ENCODE peak calls at places on chromosomes 12 and 14, in ten cellular contexts. One of them, this sample, is unnamed.
A peak's percentile ranks its signal among the peaks of the same experiment; 100 is the strongest.

GRCh38 chr12:107600596-107601144 is 84.9 kb upstream of the PWP1 start:
- DNase-seq in HFF-Myc: no peak
- DNase-seq in T follicular helper cell: no peak
- DNase-seq in aorta: no peak
- DNase-seq in Right ventricle myocardium superior: no peak
- DNase-seq in MM.1S: no peak
- DNase-seq in A549: no peak
- DNase-seq in astrocyte of the spinal cord: no peak
- DNase-seq in stimulated activated CD4-positive, alpha-beta T cell treated with anti-CD3 and anti-CD28 coated beads, Interleukin-4, amount 100 ng/mL, for 24 hours: no peak
- DNase-seq in ACHN: no peak
- DNase-seq in this sample: no peak

GRCh38 chr14:85308531-85309300 is 221.2 kb upstream of the FLRT2 start:
- DNase-seq in HFF-Myc: no peak
- DNase-seq in T follicular helper cell: no peak
- DNase-seq in aorta: no peak
- DNase-seq in Right ventricle myocardium superior: no peak
- DNase-seq in MM.1S: no peak
- DNase-seq in A549: no peak
- DNase-seq in astrocyte of the spinal cord: peak; percentile 15
- DNase-seq in stimulated activated CD4-positive, alpha-beta T cell treated with anti-CD3 and anti-CD28 coated beads, Interleukin-4, amount 100 ng/mL, for 24 hours: no peak
- DNase-seq in ACHN: no peak
- DNase-seq in this sample: peak; percentile 57

GRCh38 chr12:113676547-113676946 is 204.9 kb upstream of the LHX5 start:
- DNase-seq in HFF-Myc: no peak
- DNase-seq in T follicular helper cell: no peak
- DNase-seq in aorta: no peak
- DNase-seq in Right ventricle myocardium superior: no peak
- DNase-seq in MM.1S: no peak
- DNase-seq in A549: no peak
- DNase-seq in astrocyte of the spinal cord: no peak
- DNase-seq in stimulated activated CD4-positive, alpha-beta T cell treated with anti-CD3 and anti-CD28 coated beads, Interleukin-4, amount 100 ng/mL, for 24 hours: no peak
- DNase-seq in ACHN: no peak
- DNase-seq in this sample: no peak

GRCh38 chr12:25071366-25071765 is 122.5 kb upstream of the BCAT1 start:
- DNase-seq in HFF-Myc: no peak
- DNase-seq in T follicular helper cell: no peak
- DNase-seq in aorta: no peak
- DNase-seq in Right ventricle myocardium superior: no peak
- DNase-seq in MM.1S: no peak
- DNase-seq in A549: no peak
- DNase-seq in astrocyte of the spinal cord: no peak
- DNase-seq in stimulated activated CD4-positive, alpha-beta T cell treated with anti-CD3 and anti-CD28 coated beads, Interleukin-4, amount 100 ng/mL, for 24 hours: no peak
- DNase-seq in ACHN: no peak
- DNase-seq in this sample: no peak

GRCh38 chr14:61269321-61270083 is 11.6 kb downstream of the TMEM30B start:
- DNase-seq in HFF-Myc: peak; percentile 77
- DNase-seq in T follicular helper cell: peak; percentile 60
- DNase-seq in aorta: peak; percentile 85
- DNase-seq in Right ventricle myocardium superior: peak; percentile 66
- DNase-seq in MM.1S: peak; percentile 62
- DNase-seq in A549: peak; percentile 77
- DNase-seq in astrocyte of the spinal cord: peak; percentile 73
- DNase-seq in stimulated activated CD4-positive, alpha-beta T cell treated with anti-CD3 and anti-CD28 coated beads, Interleukin-4, amount 100 ng/mL, for 24 hours: peak; percentile 80
- DNase-seq in ACHN: peak; percentile 74
- DNase-seq in this sample: peak; percentile 80

GRCh38 chr12:57192920-57193319 is 23.7 kb upstream of the NXPH4 start:
- DNase-seq in HFF-Myc: no peak
- DNase-seq in T follicular helper cell: no peak
- DNase-seq in aorta: no peak
- DNase-seq in Right ventricle myocardium superior: no peak
- DNase-seq in MM.1S: no peak
- DNase-seq in A549: no peak
- DNase-seq in astrocyte of the spinal cord: no peak
- DNase-seq in stimulated activated CD4-positive, alpha-beta T cell treated with anti-CD3 and anti-CD28 coated beads, Interleukin-4, amount 100 ng/mL, for 24 hours: no peak
- DNase-seq in ACHN: no peak
- DNase-seq in this sample: no peak

GRCh38 chr12:56084958-56085543 is 5.1 kb downstream of the ERBB3 start:
- DNase-seq in HFF-Myc: no peak
- DNase-seq in T follicular helper cell: no peak
- DNase-seq in aorta: no peak
- DNase-seq in Right ventricle myocardium superior: no peak
- DNase-seq in MM.1S: no peak
- DNase-seq in A549: peak; percentile 53
- DNase-seq in astrocyte of the spinal cord: no peak
- DNase-seq in stimulated activated CD4-positive, alpha-beta T cell treated with anti-CD3 and anti-CD28 coated beads, Interleukin-4, amount 100 ng/mL, for 24 hours: no peak
- DNase-seq in ACHN: peak; percentile 54
- DNase-seq in this sample: no peak

GRCh38 chr14:93949511-93950075 is 22.4 kb downstream of the FAM181A start:
- DNase-seq in HFF-Myc: no peak
- DNase-seq in T follicular helper cell: no peak
- DNase-seq in aorta: no peak
- DNase-seq in Right ventricle myocardium superior: no peak
- DNase-seq in MM.1S: no peak
- DNase-seq in A549: no peak
- DNase-seq in astrocyte of the spinal cord: peak; percentile 62
- DNase-seq in stimulated activated CD4-positive, alpha-beta T cell treated with anti-CD3 and anti-CD28 coated beads, Interleukin-4, amount 100 ng/mL, for 24 hours: no peak
- DNase-seq in ACHN: no peak
- DNase-seq in this sample: no peak

GRCh38 chr14:36514278-36515104 is 5.5 kb downstream of the NKX2-1 start:
- DNase-seq in HFF-Myc: no peak
- DNase-seq in T follicular helper cell: no peak
- DNase-seq in aorta: no peak
- DNase-seq in Right ventricle myocardium superior: no peak
- DNase-seq in MM.1S: no peak
- DNase-seq in A549: no peak
- DNase-seq in astrocyte of the spinal cord: no peak
- DNase-seq in stimulated activated CD4-positive, alpha-beta T cell treated with anti-CD3 and anti-CD28 coated beads, Interleukin-4, amount 100 ng/mL, for 24 hours: no peak
- DNase-seq in ACHN: no peak
- DNase-seq in this sample: no peak

GRCh38 chr14:96069421-96069820 is 30.3 kb downstream of the C14orf132 start:
- DNase-seq in HFF-Myc: no peak
- DNase-seq in T follicular helper cell: no peak
- DNase-seq in aorta: peak; percentile 51
- DNase-seq in Right ventricle myocardium superior: no peak
- DNase-seq in MM.1S: no peak
- DNase-seq in A549: no peak
- DNase-seq in astrocyte of the spinal cord: no peak
- DNase-seq in stimulated activated CD4-positive, alpha-beta T cell treated with anti-CD3 and anti-CD28 coated beads, Interleukin-4, amount 100 ng/mL, for 24 hours: no peak
- DNase-seq in ACHN: no peak
- DNase-seq in this sample: no peak

GRCh38 chr14:50697659-50698290 is 29.7 kb upstream of the SAV1 start:
- DNase-seq in HFF-Myc: peak; percentile 26
- DNase-seq in T follicular helper cell: no peak
- DNase-seq in aorta: no peak
- DNase-seq in Right ventricle myocardium superior: no peak
- DNase-seq in MM.1S: no peak
- DNase-seq in A549: no peak
- DNase-seq in astrocyte of the spinal cord: no peak
- DNase-seq in stimulated activated CD4-positive, alpha-beta T cell treated with anti-CD3 and anti-CD28 coated beads, Interleukin-4, amount 100 ng/mL, for 24 hours: no peak
- DNase-seq in ACHN: no peak
- DNase-seq in this sample: no peak

GRCh38 chr12:54378791-54379400 is 5.6 kb downstream of the ZNF385A start:
- DNase-seq in HFF-Myc: no peak
- DNase-seq in T follicular helper cell: no peak
- DNase-seq in aorta: peak; percentile 92
- DNase-seq in Right ventricle myocardium superior: peak; percentile 83
- DNase-seq in MM.1S: peak; percentile 48
- DNase-seq in A549: no peak
- DNase-seq in astrocyte of the spinal cord: no peak
- DNase-seq in stimulated activated CD4-positive, alpha-beta T cell treated with anti-CD3 and anti-CD28 coated beads, Interleukin-4, amount 100 ng/mL, for 24 hours: no peak
- DNase-seq in ACHN: peak; percentile 75
- DNase-seq in this sample: no peak